ENCODE peak calls at places on chromosomes 11 and 22, in seven cellular contexts. C is suprapubic skin; L is GM23248; E is WTC11; G is AG10803; Q is stimulated activated CD4-positive, alpha-beta T cell treated with anti-CD3 and anti-CD28 coated beads, TNF-alpha, amount 100 ng/mL, for 1 hour; K is activated CD8-positive, alpha-beta memory T cell treated with anti-CD3 and anti-CD28 coated beads for 1 hour. Z is an unnamed sample.

GRCh38 chr22:30566125-30566524 is 8.3 kb downstream of the GAL3ST1 start:
- DNase-seq in L (no peak), Q (no peak), C (no peak), K (no peak), G (no peak), E (no peak), Z (no peak)

GRCh38 chr11:34665077-34665835 is 44.4 kb downstream of the EHF start:
- DNase-seq in Q (no peak), E (no peak), C (no peak), L (no peak), G (no peak), K (no peak), Z (no peak)

GRCh38 chr11:23425379-23425778 is 565.1 kb upstream of the CCDC179 start:
- DNase-seq in C (no peak), E (no peak), L (peak), K (no peak), G (peak), Q (no peak), Z (no peak)

GRCh38 chr11:105092255-105093239 is 47.0 kb downstream of the CARD18 start:
- DNase-seq in Q (no peak), E (no peak), G (no peak), L (no peak), K (no peak), C (no peak), Z (no peak)

GRCh38 chr11:11047851-11048610 is 190.2 kb upstream of the ZBED5 start:
- DNase-seq in Q (no peak), L (no peak), C (no peak), K (no peak), E (no peak), G (no peak), Z (no peak)

GRCh38 chr11:95229199-95230053 is 1.6 kb downstream of the SESN3 start:
- DNase-seq in Q (no peak), L (peak), G (no peak), C (no peak), E (no peak), K (no peak), Z (no peak)

GRCh38 chr22:36636916-36637315 is 66.6 kb downstream of the CACNG2 start:
- DNase-seq in E (no peak), K (no peak), L (no peak), C (no peak), Q (no peak), G (no peak), Z (no peak)

GRCh38 chr11:12777208-12777874 is 103.1 kb downstream of the TEAD1 start:
- DNase-seq in Q (no peak), L (peak), E (no peak), K (no peak), C (no peak), G (peak), Z (no peak)

GRCh38 chr11:65615950-65616574 is 486 bp downstream of the PCNX3 start:
- DNase-seq in L (peak), Q (peak), K (no peak), C (no peak), G (no peak), E (peak), Z (no peak)

GRCh38 chr11:1570001-1570453 is 2.0 kb downstream of the DUSP8 start:
- DNase-seq in L (no peak), K (no peak), C (peak), Q (no peak), E (no peak), G (no peak), Z (no peak)

GRCh38 chr11:15418887-15419286 is 304.2 kb downstream of the INSC start:
- DNase-seq in L (no peak), Q (no peak), K (no peak), E (no peak), G (no peak), C (no peak), Z (no peak)

GRCh38 chr11:46914363-46914762 is 4.0 kb downstream of the LRP4 start:
- DNase-seq in L (peak), G (peak), E (no peak), K (no peak), C (no peak), Q (no peak), Z (no peak)

GRCh38 chr11:115845872-115846271 is 341.7 kb upstream of the CADM1 start:
- DNase-seq in L (no peak), K (no peak), E (no peak), Q (no peak), G (no peak), C (no peak), Z (no peak)

GRCh38 chr11:72562431-72562830 is 111.8 kb downstream of the PDE2A start:
- DNase-seq in C (no peak), Q (no peak), K (no peak), E (no peak), L (no peak), G (no peak), Z (no peak)

GRCh38 chr11:86644291-86644690 is 28.1 kb downstream of the ME3 start:
- DNase-seq in E (no peak), C (no peak), L (peak), G (peak), Q (no peak), K (no peak), Z (no peak)

GRCh38 chr11:122230387-122230760 is 114.4 kb upstream of the BLID start:
- DNase-seq in Q (no peak), E (no peak), K (no peak), L (peak), C (no peak), G (peak), Z (no peak)

GRCh38 chr22:40189979-40190378 is 12.3 kb downstream of the TNRC6B start:
- DNase-seq in G (no peak), K (no peak), C (no peak), Q (no peak), L (peak), E (no peak), Z (no peak)

GRCh38 chr22:42883970-42884369 is 26.9 kb upstream of the ARFGAP3 start:
- DNase-seq in G (no peak), K (no peak), Q (no peak), E (no peak), L (no peak), C (no peak), Z (no peak)

GRCh38 chr22:40855960-40856512 is 403 bp downstream of the ST13 start:
- DNase-seq in Q (no peak), E (peak), G (peak), C (peak), K (peak), L (peak), Z (peak)

GRCh38 chr22:45208993-45209838 is 31.5 kb downstream of the KIAA0930 start:
- DNase-seq in Q (no peak), E (peak), C (peak), G (peak), L (peak), K (no peak), Z (no peak)

GRCh38 chr22:39721456-39722325 is 151.1 kb downstream of the CACNA1I start:
- DNase-seq in C (peak), K (no peak), Q (no peak), E (no peak), G (no peak), L (no peak), Z (no peak)

GRCh38 chr11:128299132-128299726 is 288.1 kb downstream of the ETS1 start:
- DNase-seq in Q (no peak), E (no peak), G (peak), C (no peak), L (peak), K (no peak), Z (no peak)

GRCh38 chr11:45658292-45658991 is 7.0 kb downstream of the CHST1 start:
- DNase-seq in Q (no peak), G (peak), L (peak), E (peak), K (no peak), C (no peak), Z (no peak)

GRCh38 chr11:23079382-23079813 is 219.1 kb upstream of the CCDC179 start:
- DNase-seq in K (no peak), E (no peak), Q (no peak), C (no peak), G (peak), L (peak), Z (no peak)

GRCh38 chr22:25008666-25009065 is 56.1 kb downstream of the KIAA1671 start:
- DNase-seq in K (no peak), L (no peak), C (no peak), Q (no peak), E (no peak), G (no peak), Z (no peak)

GRCh38 chr11:128467610-128468041 is 119.7 kb downstream of the ETS1 start:
- DNase-seq in L (peak), K (no peak), C (peak), E (no peak), Q (no peak), G (peak), Z (no peak)

GRCh38 chr11:28606930-28607329 is 498.7 kb downstream of the METTL15 start:
- DNase-seq in K (no peak), C (no peak), L (no peak), G (peak), Q (no peak), E (peak), Z (no peak)

GRCh38 chr11:13010737-13011342 is 1.7 kb downstream of the RASSF10 start:
- DNase-seq in C (peak), Q (no peak), L (peak), K (no peak), G (no peak), E (peak), Z (no peak)

GRCh38 chr11:3927129-3927796 is 71.8 kb downstream of the STIM1 start:
- DNase-seq in C (no peak), K (no peak), L (no peak), G (no peak), E (no peak), Q (no peak), Z (no peak)

GRCh38 chr11:11973866-11974265 is 34.6 kb downstream of the DKK3 start:
- DNase-seq in E (no peak), L (no peak), K (no peak), C (no peak), G (peak), Q (no peak), Z (no peak)

Z was measured in memory B cell.